ENCODE peak calls at places on chromosomes 11 and 22, in seven cellular contexts. E, I, Y, G, D, J and L are unnamed samples.

GRCh38 chr11:119282495-119282894 is 34.4 kb downstream of the MCAM start:
- DNase-seq in E (no peak), I (no peak), Y (no peak), G (peak; percentile 40), D (no peak), J (no peak), L (no peak)

GRCh38 chr11:111918390-111919256 is at the start of gene C11orf52:
- DNase-seq in E (no peak), I (peak; percentile 73), Y (peak; percentile 81), G (peak; percentile 52), D (peak; percentile 92), J (no peak), L (peak; percentile 78)

GRCh38 chr11:128512478-128513127 is 74.8 kb downstream of the ETS1 start:
- DNase-seq in E (no peak), I (no peak), Y (no peak), G (no peak), D (no peak), J (no peak), L (no peak)

GRCh38 chr22:38406617-38407016 is 48.4 kb downstream of the KCNJ4 start:
- DNase-seq in E (no peak), I (no peak), Y (no peak), G (no peak), D (no peak), J (no peak), L (no peak)

GRCh38 chr11:61779666-61780525 is 12.5 kb downstream of the TMEM258 start:
- DNase-seq in E (no peak), I (no peak), Y (no peak), G (no peak), D (no peak), J (no peak), L (no peak)

GRCh38 chr11:9755561-9755960 is 91.7 kb downstream of the SWAP70 start:
- DNase-seq in E (no peak), I (no peak), Y (no peak), G (peak; percentile 67), D (no peak), J (no peak), L (no peak)

GRCh38 chr22:24507742-24508141 is 12.6 kb downstream of the UPB1 start:
- DNase-seq in E (no peak), I (peak; percentile 70), Y (no peak), G (no peak), D (no peak), J (no peak), L (no peak)

GRCh38 chr11:118996926-118997626 is 862 bp upstream of the CENATAC start:
- DNase-seq in E (no peak), I (no peak), Y (no peak), G (no peak), D (peak; percentile 41), J (peak; percentile 15), L (no peak)

GRCh38 chr11:97905101-97905500 is 1115.6 kb upstream of the CNTN5 start:
- DNase-seq in E (no peak), I (no peak), Y (no peak), G (peak; percentile 51), D (no peak), J (no peak), L (no peak)

GRCh38 chr11:114201219-114201618 is 95.0 kb upstream of the NNMT start:
- DNase-seq in E (no peak), I (no peak), Y (no peak), G (no peak), D (no peak), J (no peak), L (no peak)

GRCh38 chr11:78063440-78064181 is at the start of gene THRSP:
- DNase-seq in E (no peak), I (no peak), Y (no peak), G (no peak), D (no peak), J (no peak), L (no peak)

GRCh38 chr22:45678961-45679912 is 7.6 kb downstream of the ATXN10 start:
- DNase-seq in E (no peak), I (no peak), Y (no peak), G (no peak), D (no peak), J (no peak), L (no peak)

GRCh38 chr11:65448418-65449196 is 26.0 kb downstream of the NEAT1 start:
- DNase-seq in E (no peak), I (no peak), Y (peak; percentile 42), G (peak; percentile 89), D (no peak), J (no peak), L (no peak)

GRCh38 chr22:35559354-35560005 is 18.8 kb downstream of the RASD2 start:
- DNase-seq in E (no peak), I (no peak), Y (no peak), G (no peak), D (no peak), J (no peak), L (no peak)

GRCh38 chr11:76321340-76321739 is 59.6 kb downstream of the THAP12 start:
- DNase-seq in E (no peak), I (no peak), Y (no peak), G (no peak), D (no peak), J (no peak), L (no peak)

GRCh38 chr22:18968011-18968749 is 32.1 kb upstream of the PRODH start:
- DNase-seq in E (peak; percentile 63), I (peak; percentile 85), Y (no peak), G (peak; percentile 35), D (peak; percentile 78), J (no peak), L (peak; percentile 39)

GRCh38 chr11:63602296-63602695 is 11.9 kb downstream of the PLAAT3 start:
- DNase-seq in E (no peak), I (no peak), Y (no peak), G (peak; percentile 86), D (no peak), J (no peak), L (no peak)

GRCh38 chr22:38871360-38872171 is 450 bp downstream of the CBX6 start:
- DNase-seq in E (no peak), I (peak; percentile 30), Y (no peak), G (no peak), D (peak; percentile 26), J (no peak), L (no peak)

GRCh38 chr11:75261902-75262361 is 21.4 kb downstream of the TPBGL start:
- DNase-seq in E (no peak), I (no peak), Y (peak; percentile 5), G (no peak), D (no peak), J (no peak), L (no peak)

GRCh38 chr11:7673724-7674434 is 579 bp upstream of the CYB5R2 start:
- DNase-seq in E (peak; percentile 25), I (peak; percentile 45), Y (peak; percentile 76), G (peak; percentile 40), D (no peak), J (no peak), L (peak; percentile 49)

GRCh38 chr11:133814588-133814987 is 30.7 kb downstream of the SPATA19 start:
- DNase-seq in E (no peak), I (no peak), Y (no peak), G (no peak), D (no peak), J (no peak), L (no peak)

GRCh38 chr22:22759889-22760546 is 115.6 kb downstream of the GGTLC2 start:
- DNase-seq in E (no peak), I (no peak), Y (no peak), G (no peak), D (no peak), J (no peak), L (no peak)

GRCh38 chr11:15585587-15586331 is 471.0 kb downstream of the INSC start:
- DNase-seq in E (no peak), I (no peak), Y (no peak), G (no peak), D (no peak), J (no peak), L (no peak)

GRCh38 chr11:113001709-113002108 is 40.5 kb downstream of the NCAM1 start:
- DNase-seq in E (no peak), I (no peak), Y (no peak), G (no peak), D (no peak), J (no peak), L (no peak)

GRCh38 chr11:34223021-34223813 is 117.8 kb downstream of the NAT10 start:
- DNase-seq in E (no peak), I (no peak), Y (peak; percentile 68), G (peak; percentile 87), D (no peak), J (no peak), L (no peak)

GRCh38 chr11:103942646-103943045 is 93.8 kb upstream of the DDI1 start:
- DNase-seq in E (no peak), I (no peak), Y (no peak), G (peak; percentile 31), D (no peak), J (no peak), L (no peak)

DNA sequence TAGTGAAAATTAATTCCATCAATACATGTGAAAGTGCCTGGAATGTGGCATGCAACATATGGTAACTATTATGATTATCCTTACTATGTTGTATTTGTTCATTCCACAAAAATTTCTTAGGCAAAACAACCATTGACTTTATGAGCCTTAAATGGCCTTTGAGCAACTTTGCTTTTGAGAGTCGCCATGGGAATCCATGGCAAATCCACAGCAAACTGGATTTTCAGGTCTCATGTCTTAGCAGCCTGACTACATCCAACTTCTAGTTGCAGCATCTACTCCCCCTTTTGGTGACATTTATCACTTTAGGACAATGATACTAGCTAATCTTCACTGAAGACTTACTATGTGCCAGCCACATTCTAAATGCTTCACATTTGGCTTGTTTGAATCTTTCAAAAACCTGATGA is 56.8 kb downstream of the SLC1A2 start:
- DNase-seq in E (no peak), I (no peak), Y (no peak), G (no peak), D (peak; percentile 55), J (no peak), L (no peak)
- TF ChIP-seq CTCF in E (no peak), I (no peak), Y (no peak), G (no peak), D (peak; percentile 21), J (no peak), L (no peak)

GRCh38 chr11:110712643-110713468 is 619 bp upstream of the ARHGAP20 start:
- DNase-seq in E (no peak), I (peak; percentile 28), Y (peak; percentile 10), G (peak; percentile 69), D (peak; percentile 10), J (no peak), L (no peak)
- TF ChIP-seq CTCF in E (no peak), I (peak; percentile 38), Y (no peak), G (peak; percentile 1), D (no peak), J (no peak), L (no peak)

GRCh38 chr11:69107413-69107812 is 48.3 kb upstream of the SMIM38 start:
- DNase-seq in E (no peak), I (no peak), Y (no peak), G (no peak), D (no peak), J (no peak), L (no peak)
- TF ChIP-seq CTCF in E (no peak), I (no peak), Y (no peak), G (no peak), D (no peak), J (no peak), L (no peak)

DNA sequence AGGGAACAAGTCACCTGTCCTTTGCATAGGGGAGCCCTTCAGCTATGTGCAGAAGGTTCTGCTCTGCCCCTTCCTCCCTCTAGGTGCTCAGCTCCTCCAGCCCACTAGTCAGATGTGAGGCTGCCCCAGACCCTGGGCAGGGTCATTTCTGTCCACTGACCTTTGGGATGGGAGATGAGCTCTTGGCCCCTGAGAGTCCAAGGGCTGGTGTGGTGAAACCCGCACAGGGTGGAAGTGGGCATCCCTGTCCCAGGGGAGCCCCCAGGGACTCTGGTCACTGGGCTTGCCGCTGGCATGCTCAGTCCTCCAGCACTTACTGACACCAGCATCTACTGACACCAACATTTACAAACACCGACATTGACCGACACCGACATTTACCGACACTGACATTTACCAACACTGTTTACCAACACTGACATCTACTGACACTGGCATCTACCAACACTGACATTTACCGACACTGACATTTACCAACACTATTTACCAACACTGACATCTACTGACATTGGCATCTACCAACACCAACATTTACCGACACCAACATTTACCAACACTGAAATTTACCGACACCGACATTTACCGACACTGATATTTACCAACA is 71.9 kb upstream of the PPP6R3 start:
- DNase-seq in E (no peak), I (no peak), Y (no peak), G (no peak), D (no peak), J (no peak), L (no peak)
- TF ChIP-seq CTCF in E (no peak), I (no peak), Y (no peak), G (no peak), D (no peak), J (no peak), L (no peak)